ENCODE peak calls at places on chromosomes 6 and 20, in four cellular contexts. K, I, V and M are unnamed samples.

GRCh38 chr6:17556014-17556413 is 44.1 kb upstream of the FAM8A1 start:
- DNase-seq in K (no peak), I (no peak), V (no peak), M (peak)

GRCh38 chr6:33905081-33905609 is 101.3 kb upstream of the MLN start:
- DNase-seq in K (peak), I (no peak), V (peak), M (no peak)

GRCh38 chr20:24986436-24987015 is 6.0 kb downstream of the APMAP start:
- DNase-seq in K (no peak), I (no peak), V (no peak), M (no peak)

GRCh38 chr6:131780600-131780999 is 27.2 kb upstream of the ENPP1 start:
- DNase-seq in K (no peak), I (no peak), V (no peak), M (no peak)

GRCh38 chr6:41615311-41615710 is 23.0 kb upstream of the MDFI start:
- DNase-seq in K (no peak), I (no peak), V (no peak), M (no peak)

GRCh38 chr20:11698124-11698523 is 219.6 kb upstream of the BTBD3 start:
- DNase-seq in K (no peak), I (no peak), V (no peak), M (no peak)

GRCh38 chr20:16708590-16708989 is 21.2 kb upstream of the SNRPB2 start:
- DNase-seq in K (no peak), I (no peak), V (no peak), M (no peak)

GRCh38 chr6:168873266-168873665 is 380.4 kb downstream of the THBS2 start:
- DNase-seq in K (no peak), I (no peak), V (no peak), M (no peak)

GRCh38 chr6:40950986-40951730 is 87.9 kb downstream of the UNC5CL start:
- DNase-seq in K (no peak), I (no peak), V (no peak), M (peak)

GRCh38 chr6:166757226-166758135 is 130.4 kb upstream of the RPS6KA2 start:
- DNase-seq in K (no peak), I (no peak), V (no peak), M (peak)

GRCh38 chr6:134177753-134178229 is 125.4 kb upstream of the SLC2A12 start:
- DNase-seq in K (no peak), I (no peak), V (no peak), M (peak)

GRCh38 chr6:155523821-155524238 is 68.2 kb upstream of the NOX3 start:
- DNase-seq in K (no peak), I (peak), V (no peak), M (no peak)

GRCh38 chr20:14707865-14708574 is 370.6 kb upstream of the FLRT3 start:
- DNase-seq in K (no peak), I (no peak), V (no peak), M (no peak)

GRCh38 chr6:16334671-16335070 is 96.3 kb downstream of the GMPR start:
- DNase-seq in K (no peak), I (no peak), V (no peak), M (peak)

GRCh38 chr6:148223424-148223842 is 119.2 kb upstream of the SASH1 start:
- DNase-seq in K (no peak), I (no peak), V (no peak), M (peak)

GRCh38 chr6:82025271-82025670 is 222.3 kb downstream of the IBTK start:
- DNase-seq in K (no peak), I (no peak), V (no peak), M (peak)

GRCh38 chr6:12653396-12653910 is 63.1 kb upstream of the PHACTR1 start:
- DNase-seq in K (no peak), I (no peak), V (no peak), M (no peak)

GRCh38 chr6:136604328-136604825 is 54.2 kb upstream of the MAP7 start:
- DNase-seq in K (no peak), I (no peak), V (no peak), M (no peak)

GRCh38 chr6:1600764-1601615 is 8.7 kb upstream of the FOXC1 start:
- DNase-seq in K (no peak), I (no peak), V (no peak), M (no peak)

GRCh38 chr6:136788069-136788902 is 4.0 kb downstream of the MAP3K5 start:
- DNase-seq in K (no peak), I (no peak), V (no peak), M (peak)

GRCh38 chr6:29419516-29419915 is 4.8 kb downstream of the OR12D1 start:
- DNase-seq in K (no peak), I (no peak), V (no peak), M (no peak)

GRCh38 chr20:1274485-1275313 is 8.6 kb downstream of the SNPH start:
- DNase-seq in K (peak), I (no peak), V (no peak), M (no peak)

GRCh38 chr6:131061771-131062160 is 1.3 kb downstream of the EPB41L2 start:
- DNase-seq in K (no peak), I (no peak), V (no peak), M (no peak)

GRCh38 chr6:33815854-33816253 is 12.1 kb upstream of the MLN start:
- DNase-seq in K (peak), I (no peak), V (no peak), M (no peak)

GRCh38 chr6:63634630-63635029 is 972 bp upstream of the PHF3 start:
- DNase-seq in K (peak), I (no peak), V (no peak), M (no peak)

GRCh38 chr6:150528648-150529285 is 70.9 kb upstream of the PLEKHG1 start:
- DNase-seq in K (peak), I (peak), V (no peak), M (peak)

GRCh38 chr6:154868143-154868594 is 126.9 kb upstream of the TIAM2 start:
- DNase-seq in K (peak), I (no peak), V (no peak), M (peak)

GRCh38 chr6:78157606-78158005 is 504.8 kb downstream of the MEI4 start:
- DNase-seq in K (no peak), I (no peak), V (no peak), M (no peak)

GRCh38 chr6:163860194-163861081 is 445.9 kb downstream of the QKI start:
- DNase-seq in K (peak), I (no peak), V (no peak), M (peak)

GRCh38 chr20:52340036-52340634 is 148.6 kb upstream of the ZFP64 start:
- DNase-seq in K (peak), I (no peak), V (no peak), M (no peak)

GRCh38 chr6:140462495-140463311 is 1088.3 kb upstream of the CITED2 start:
- DNase-seq in K (no peak), I (no peak), V (no peak), M (peak)

GRCh38 chr6:37569999-37570776 is 70.5 kb upstream of the CCDC167 start:
- DNase-seq in K (no peak), I (no peak), V (no peak), M (no peak)

GRCh38 chr6:77587963-77588362 is 64.9 kb upstream of the MEI4 start:
- DNase-seq in K (no peak), I (no peak), V (no peak), M (no peak)

GRCh38 chr20:48631114-48632016 is 196.4 kb downstream of the PREX1 start:
- DNase-seq in K (no peak), I (no peak), V (no peak), M (peak)

GRCh38 chr6:22062807-22063408 is 233.9 kb downstream of the PRL start:
- DNase-seq in K (no peak), I (no peak), V (peak), M (no peak)

GRCh38 chr6:136761227-136761922 is 30.9 kb downstream of the MAP3K5 start:
- DNase-seq in K (peak), I (no peak), V (no peak), M (peak)

GRCh38 chr20:16952965-16953364 is 204.8 kb downstream of the OTOR start:
- DNase-seq in K (no peak), I (no peak), V (no peak), M (no peak)

GRCh38 chr6:4466769-4467480 is 309.3 kb upstream of the CDYL start:
- DNase-seq in K (peak), I (no peak), V (no peak), M (no peak)

GRCh38 chr6:14728396-14729024 is 517.4 kb upstream of the JARID2 start:
- DNase-seq in K (peak), I (no peak), V (no peak), M (peak)

GRCh38 chr6:28803337-28803709 is 120.5 kb downstream of the TRIM27 start:
- DNase-seq in K (peak), I (no peak), V (no peak), M (no peak)

GRCh38 chr6:106372838-106373501 is 12.5 kb downstream of the CRYBG1 start:
- DNase-seq in K (no peak), I (no peak), V (no peak), M (no peak)
- TF ChIP-seq CHD1 in K (no peak), I (no peak), V (no peak), M (no peak)

GRCh38 chr20:54063580-54063979 is 6.8 kb downstream of the BCAS1 start:
- DNase-seq in K (no peak), I (no peak), V (no peak), M (no peak)

GRCh38 chr20:54063998-54064676 is 6.3 kb downstream of the BCAS1 start:
- DNase-seq in K (no peak), I (no peak), V (peak), M (no peak)

GRCh38 chr20:54061106-54061881 is 9.1 kb downstream of the BCAS1 start:
- DNase-seq in K (no peak), I (no peak), V (no peak), M (peak)

GRCh38 chr20:54064939-54065338 is 5.5 kb downstream of the BCAS1 start:
- DNase-seq in K (no peak), I (no peak), V (no peak), M (no peak)

GRCh38 chr20:54062812-54063280 is 7.5 kb downstream of the BCAS1 start:
- DNase-seq in K (peak), I (no peak), V (peak), M (peak)
- TF ChIP-seq CHD1 in K (no peak), I (no peak), V (no peak), M (no peak)

GRCh38 chr6:188821-189655 is 103.2 kb upstream of the DUSP22 start:
- DNase-seq in K (peak), I (peak), V (peak), M (peak)
- TF ChIP-seq CHD1 in K (no peak), I (no peak), V (no peak), M (no peak)

DNA sequence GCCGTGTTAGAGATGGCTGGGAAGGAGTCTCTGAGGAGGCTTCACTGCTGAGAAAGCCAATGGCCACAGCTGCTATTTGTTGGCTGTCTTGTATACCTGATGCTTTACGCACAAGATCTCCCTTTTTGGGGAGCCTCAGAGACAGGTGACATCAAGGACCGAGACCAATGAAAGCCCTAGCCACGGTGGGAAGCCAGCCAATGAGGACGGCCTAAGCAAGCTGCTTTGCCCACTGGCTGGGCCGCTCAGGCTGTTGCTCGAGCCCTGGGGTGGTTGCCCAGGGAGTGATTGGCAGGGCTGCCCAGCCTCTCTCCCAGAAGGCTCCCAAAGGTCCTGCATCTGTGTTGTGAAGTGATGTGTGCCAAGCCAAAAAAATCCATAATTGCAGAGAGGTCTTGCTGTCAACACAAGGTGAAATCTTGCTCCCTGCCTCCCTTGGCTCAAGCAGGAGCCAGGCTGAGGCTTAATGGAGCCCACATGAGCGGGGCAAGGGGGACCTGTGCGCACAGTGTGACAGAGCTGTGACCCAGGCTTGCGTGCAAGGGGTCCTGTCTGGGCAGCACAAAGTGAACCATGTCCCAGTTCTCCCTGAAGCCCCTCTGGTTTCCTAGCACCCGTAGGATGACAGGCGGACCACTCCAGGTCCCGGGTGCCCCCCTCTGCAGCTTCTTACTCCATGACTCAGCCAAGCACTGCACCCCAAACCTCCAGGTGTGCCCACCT is 4.3 kb downstream of the MMP24OS start:
- DNase-seq in K (no peak), I (no peak), V (no peak), M (no peak)
- TF ChIP-seq CHD1 in K (no peak), I (no peak), V (no peak), M (no peak)

GRCh38 chr6:164911873-164912580 is 397.4 kb downstream of the C6orf118 start:
- DNase-seq in K (no peak), I (no peak), V (no peak), M (no peak)
- TF ChIP-seq CHD1 in K (no peak), I (no peak), V (no peak), M (no peak)

GRCh38 chr6:53834134-53834533 is 39.3 kb downstream of the LRRC1 start:
- DNase-seq in K (no peak), I (no peak), V (no peak), M (no peak)
- TF ChIP-seq CHD1 in K (no peak), I (no peak), V (no peak), M (no peak)

DNA sequence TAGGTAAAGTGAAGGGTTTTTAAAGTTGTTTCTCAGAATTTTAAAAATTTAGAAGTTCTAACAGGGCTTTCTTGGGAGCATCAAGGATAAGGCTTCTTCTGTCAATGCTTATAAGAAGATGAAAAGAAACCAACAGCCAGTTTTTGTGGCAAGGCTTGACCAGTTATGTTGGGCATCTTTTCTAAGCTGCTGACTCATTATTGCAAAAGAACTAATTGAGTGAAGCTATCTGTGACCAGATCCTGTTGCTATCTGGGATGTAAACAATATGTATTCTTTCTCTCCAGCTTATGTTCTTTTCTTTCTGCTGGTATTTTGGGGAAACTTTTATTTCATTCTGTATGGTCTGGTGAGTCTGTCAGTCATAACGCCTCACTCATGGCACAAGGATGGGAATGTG is 643.8 kb downstream of the HDGFL1 start:
- DNase-seq in K (no peak), I (no peak), V (no peak), M (peak)
- TF ChIP-seq CHD1 in K (no peak), I (no peak), V (no peak), M (no peak)

DNA sequence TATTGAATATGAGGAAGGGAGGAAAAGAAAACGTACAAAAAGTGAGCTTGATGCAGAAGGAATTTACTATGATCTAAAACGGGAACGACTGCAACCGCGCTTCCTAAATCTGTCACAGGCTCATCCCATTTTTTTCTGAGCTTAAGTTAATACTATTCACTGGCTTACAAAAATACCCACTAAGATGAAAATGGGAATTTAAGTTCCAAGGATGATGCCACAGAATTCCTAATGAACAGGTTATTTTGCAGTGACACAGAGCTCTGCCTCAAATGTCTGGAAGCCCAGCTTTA is 72.8 kb downstream of the FYN start:
- DNase-seq in K (no peak), I (no peak), V (no peak), M (no peak)
- TF ChIP-seq CHD1 in K (no peak), I (no peak), V (no peak), M (no peak)

GRCh38 chr6:118249680-118250079 is 298.4 kb upstream of the PLN start:
- DNase-seq in K (no peak), I (no peak), V (no peak), M (no peak)
- TF ChIP-seq CHD1 in K (no peak), I (no peak), V (no peak), M (no peak)